ENCODE peak calls at places on chromosome 12, in five cellular contexts. K, G, C, O and H are unnamed samples.

GRCh38 chr12:68913682-68914081 is 19.3 kb downstream of the CPM start:
- DNase-seq in O (no peak), G (no peak), C (no peak), K (no peak), H (no peak)

GRCh38 chr12:45183263-45183662 is 32.6 kb upstream of the ANO6 start:
- DNase-seq in G (no peak), K (peak), C (no peak), O (no peak), H (no peak)

GRCh38 chr12:110590806-110591326 is 7.7 kb upstream of the PPTC7 start:
- DNase-seq in K (no peak), O (no peak), C (no peak), G (no peak), H (peak)

GRCh38 chr12:69225251-69225910 is 14.0 kb upstream of the CPSF6 start:
- DNase-seq in O (no peak), G (no peak), K (no peak), C (no peak), H (peak)

GRCh38 chr12:88017964-88018363 is 11.2 kb downstream of the C12orf50 start:
- DNase-seq in G (no peak), O (no peak), K (no peak), C (no peak), H (no peak)

GRCh38 chr12:2894961-2895360 is 4.3 kb downstream of the TULP3 start:
- DNase-seq in G (no peak), K (no peak), O (no peak), C (no peak), H (no peak)

GRCh38 chr12:38316391-38317129 is at the start of gene ALG10B:
- DNase-seq in K (peak), O (peak), G (peak), C (peak), H (peak)

GRCh38 chr12:58540480-58541299 is 379.6 kb downstream of the LRIG3 start:
- DNase-seq in K (peak), G (peak), C (peak), O (peak), H (peak)

GRCh38 chr12:19105468-19105867 is 24.1 kb upstream of the PLEKHA5 start:
- DNase-seq in C (no peak), K (no peak), G (no peak), O (peak), H (no peak)

GRCh38 chr12:4939418-4940023 is 29.8 kb downstream of the KCNA1 start:
- DNase-seq in O (peak), K (no peak), G (no peak), C (no peak), H (no peak)

GRCh38 chr12:131390408-131391100 is 320.3 kb upstream of the SFSWAP start:
- DNase-seq in K (peak), G (no peak), O (no peak), C (peak), H (peak)

GRCh38 chr12:3300833-3301401 is 190.1 kb upstream of the PRMT8 start:
- DNase-seq in C (no peak), K (no peak), O (peak), G (no peak), H (no peak)

GRCh38 chr12:85301054-85301453 is 21.0 kb downstream of the ALX1 start:
- DNase-seq in C (no peak), K (no peak), G (no peak), O (no peak), H (no peak)